ENCODE peak calls at places on chromosomes 5 and 9, in five cellular contexts. Q, W, I, D and T are unnamed samples. For H3K79me2, the result is how much of the 10 kb centered on the place peaks cover.

GRCh38 chr5:171908638-171909037 is 97.8 kb downstream of the FBXW11 start:
- DNase-seq in Q (no peak), W (no peak), I (no peak), D (no peak), T (no peak)

GRCh38 chr5:145479271-145479670 is 355.9 kb downstream of the PRELID2 start:
- DNase-seq in Q (peak), W (peak), I (no peak), D (no peak), T (no peak)

GRCh38 chr5:15499528-15500325 is at the start of gene FBXL7:
- DNase-seq in Q (peak), W (peak), I (peak), D (no peak), T (peak)

GRCh38 chr5:53927668-53928247 is 367.3 kb downstream of the NDUFS4 start:
- DNase-seq in Q (no peak), W (no peak), I (no peak), D (no peak), T (no peak)

GRCh38 chr9:121609845-121610637 is 41.4 kb upstream of the DAB2IP start:
- DNase-seq in Q (peak), W (peak), I (peak), D (peak), T (peak)

GRCh38 chr5:169788168-169788567 is 151.1 kb downstream of the DOCK2 start:
- DNase-seq in Q (no peak), W (peak), I (no peak), D (no peak), T (peak)

GRCh38 chr5:135977375-135977928 is 22.7 kb upstream of the LECT2 start:
- DNase-seq in Q (peak), W (peak), I (peak), D (no peak), T (peak)

GRCh38 chr9:110036286-110036685 is 171.7 kb downstream of the C9orf152 start:
- DNase-seq in Q (no peak), W (no peak), I (no peak), D (no peak), T (no peak)

GRCh38 chr5:18314192-18314778 is 680.0 kb downstream of the TAF11L14 start:
- DNase-seq in Q (peak), W (peak), I (peak), D (no peak), T (no peak)

GRCh38 chr5:175466700-175467318 is 11.6 kb upstream of the SFXN1 start:
- DNase-seq in Q (no peak), W (peak), I (no peak), D (no peak), T (peak)

GRCh38 chr9:6715755-6716643 is 41.8 kb upstream of the KDM4C start:
- DNase-seq in Q (no peak), W (peak), I (peak), D (peak), T (no peak)

GRCh38 chr9:107389617-107390071 is 99.9 kb downstream of the KLF4 start:
- DNase-seq in Q (no peak), W (peak), I (peak), D (peak), T (peak)

DNA sequence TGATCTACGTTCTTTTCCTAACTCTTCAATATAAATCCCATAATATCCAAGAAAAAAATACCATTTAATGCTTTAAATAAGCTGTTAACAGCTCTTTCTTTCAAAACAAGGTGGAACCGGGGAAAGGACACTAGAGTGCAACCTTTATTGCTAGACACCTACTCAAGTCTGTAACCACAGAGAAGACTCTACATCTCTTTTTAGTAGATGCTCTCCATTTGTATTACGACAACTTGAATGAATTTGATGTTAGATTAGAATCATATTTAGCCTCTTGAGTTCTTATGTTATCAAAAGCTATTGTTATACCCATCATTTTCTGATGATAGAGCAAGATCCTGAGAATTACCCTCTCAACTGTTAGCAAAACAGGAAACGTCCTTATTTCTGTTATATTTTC is 246.3 kb downstream of the MLLT3 start:
- DNase-seq in Q (no peak), W (no peak), I (no peak), D (no peak), T (no peak)
- H3K79me2 ChIP-seq in Q (under half), W (under half), I (under half), D (under half), T (under half)

GRCh38 chr5:1386274-1386717 is 41.4 kb upstream of the CLPTM1L start:
- DNase-seq in Q (peak), W (peak), I (peak), D (no peak), T (peak)
- TF ChIP-seq EZH2 in Q (peak), W (peak), I (no peak), D (peak), T (no peak)

DNA sequence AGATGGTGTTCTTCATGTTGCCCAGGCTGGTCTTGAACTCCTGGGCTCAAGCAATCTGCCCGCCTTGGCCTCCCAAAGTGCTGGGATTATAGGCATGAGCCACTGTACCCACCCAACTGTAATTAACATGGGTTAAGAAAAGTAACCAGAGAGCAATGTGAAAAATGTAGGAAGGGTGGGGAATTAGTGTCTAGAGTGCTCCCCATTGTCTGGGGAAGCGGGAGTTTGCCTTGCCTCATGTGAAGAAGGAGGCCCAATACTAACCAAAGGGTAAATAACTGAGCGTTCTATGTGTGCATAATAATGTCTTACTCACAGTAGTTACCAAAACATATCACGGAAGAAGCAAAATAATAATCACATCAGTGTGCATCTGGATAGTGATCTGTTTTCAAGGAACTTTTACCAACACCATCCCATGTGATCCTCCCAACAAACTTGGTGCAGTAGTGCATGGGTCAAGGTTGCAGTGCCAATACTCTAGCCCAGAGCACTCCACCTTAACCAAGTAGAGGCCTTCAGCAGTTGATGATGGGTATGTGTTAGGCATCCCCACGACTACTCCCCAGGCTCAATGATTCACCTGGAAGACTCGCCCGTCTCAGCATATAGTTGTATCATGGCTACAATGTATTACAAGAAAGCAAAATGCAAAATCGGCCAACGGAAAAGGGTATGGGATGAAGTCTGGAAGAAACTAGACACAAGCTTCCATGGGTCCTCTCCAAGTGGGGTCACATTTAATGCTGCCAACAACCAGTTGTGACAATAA is 26.2 kb downstream of the GNAQ start:
- DNase-seq in Q (no peak), W (peak), I (no peak), D (peak), T (no peak)
- H3K79me2 ChIP-seq in Q (half or more), W (under half), I (half or more), D (half or more), T (half or more)

DNA sequence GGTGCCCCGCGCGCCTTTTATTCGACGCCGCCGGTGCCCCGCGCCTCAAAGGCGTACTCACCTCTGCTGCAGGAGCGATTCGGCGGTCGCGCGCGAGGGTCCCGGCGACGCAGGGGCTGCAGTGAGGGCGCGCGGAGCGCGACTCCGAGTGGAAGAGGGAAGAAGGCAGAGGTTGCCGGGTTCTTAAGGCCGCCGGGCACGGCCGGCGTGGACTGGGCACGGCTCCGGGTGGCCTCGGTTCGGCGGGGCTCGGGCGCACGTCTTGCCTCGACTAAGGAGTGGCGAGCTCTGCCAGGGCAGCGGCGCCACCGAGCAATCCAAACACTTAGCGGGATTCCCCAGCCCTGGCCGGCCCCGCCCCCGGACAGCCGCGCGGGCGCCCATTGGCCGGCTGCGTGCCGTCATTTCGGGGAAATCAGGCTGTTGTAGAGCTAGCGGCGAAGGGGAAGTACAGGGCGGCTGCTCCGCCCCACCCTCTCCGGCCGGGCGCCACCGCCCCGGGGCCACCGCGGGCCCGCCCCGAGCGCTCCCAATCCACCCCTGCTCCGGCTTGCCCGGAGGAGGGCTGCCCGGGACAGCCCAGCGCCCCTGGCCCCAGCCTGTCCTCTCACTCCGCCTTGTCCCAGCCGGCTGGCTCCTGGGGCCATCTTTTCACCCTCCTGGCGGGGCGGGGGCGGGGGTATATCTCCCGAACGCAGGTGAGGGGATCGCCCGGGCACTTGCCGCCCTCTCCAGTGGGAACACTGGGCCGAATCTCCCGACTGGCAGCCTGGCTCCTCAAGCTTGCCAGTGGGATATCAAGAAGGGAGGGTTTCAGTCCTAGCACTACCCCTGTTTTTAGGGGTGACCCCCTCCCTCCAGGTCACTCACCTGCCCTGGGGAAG is at the start of gene IRF1:
- DNase-seq in Q (peak), W (peak), I (peak), D (peak), T (peak)
- TF ChIP-seq EZH2 in Q (no peak), W (no peak), I (no peak), D (no peak), T (no peak)

DNA sequence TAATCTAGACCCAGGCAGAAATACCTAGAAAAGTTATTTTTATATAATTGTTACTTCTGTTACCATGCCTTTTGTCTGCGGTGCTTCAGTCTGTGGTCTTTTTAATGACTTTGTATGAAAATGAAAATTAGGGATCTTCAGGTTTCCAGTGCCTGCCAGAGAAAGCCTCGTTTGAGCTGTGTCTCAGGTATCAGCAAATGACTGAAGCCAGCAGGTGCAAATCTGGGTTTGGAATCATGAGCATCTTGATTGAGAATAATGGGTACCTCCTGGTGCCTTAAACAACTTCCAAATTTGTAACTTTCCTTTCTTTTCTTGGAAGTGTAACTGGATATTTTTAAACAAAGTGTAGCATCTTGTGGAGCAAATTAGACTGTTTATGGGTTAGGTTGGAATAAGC is 4.3 kb downstream of the ZBTB34 start:
- DNase-seq in Q (no peak), W (no peak), I (no peak), D (no peak), T (no peak)
- H3K79me2 ChIP-seq in Q (half or more), W (half or more), I (half or more), D (under half), T (half or more)

DNA sequence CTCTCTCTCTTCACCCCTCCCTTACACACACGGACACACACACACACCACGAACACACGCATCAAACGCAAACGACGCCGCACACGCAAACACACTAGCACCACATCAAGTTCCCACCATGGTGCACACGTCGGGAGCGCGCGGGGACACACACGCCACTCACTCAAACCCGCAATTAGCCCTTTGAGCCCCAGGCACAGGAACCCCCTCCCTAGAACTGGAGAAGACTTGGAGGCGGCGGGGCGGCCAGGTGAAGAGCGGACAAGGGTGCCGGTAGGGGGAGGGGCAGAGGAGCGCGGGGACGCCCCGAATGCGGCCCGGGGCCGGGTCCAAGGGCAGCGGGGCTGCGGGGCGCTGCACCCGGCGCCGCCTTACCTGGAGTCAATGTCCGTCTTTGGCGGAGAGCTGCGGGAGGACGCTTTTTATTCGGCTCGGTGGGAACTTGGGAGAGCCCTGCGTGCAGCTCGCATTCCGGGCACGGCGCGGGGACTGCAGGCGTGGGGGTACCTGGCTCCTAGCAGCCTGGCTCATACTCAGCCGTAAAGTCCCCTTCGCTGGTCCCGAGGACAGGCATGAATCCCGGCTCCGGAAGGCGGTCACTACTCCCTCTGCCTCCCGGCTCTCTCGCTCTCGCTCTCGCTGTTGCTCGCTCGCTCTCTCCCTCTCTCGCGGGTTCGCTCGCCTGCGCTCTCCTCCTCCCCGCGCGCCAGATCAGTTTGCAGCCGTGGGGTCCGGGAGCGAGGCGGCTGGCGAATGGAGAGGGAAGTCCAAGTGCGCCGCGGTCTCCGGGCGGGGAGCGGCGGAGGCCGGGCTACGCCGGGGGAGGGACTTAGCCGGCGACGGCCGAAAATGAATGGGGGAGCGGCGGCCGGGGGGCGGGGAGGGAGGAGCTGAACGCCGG is at the start of gene BRINP1:
- DNase-seq in Q (no peak), W (peak), I (peak), D (no peak), T (peak)
- TF ChIP-seq EZH2 in Q (no peak), W (peak), I (peak), D (no peak), T (no peak)

GRCh38 chr5:140298183-140298601 is 4.7 kb downstream of the PFDN1 start:
- DNase-seq in Q (peak), W (peak), I (peak), D (peak), T (peak)
- H3K79me2 ChIP-seq in Q (half or more), W (half or more), I (half or more), D (half or more), T (half or more)

DNA sequence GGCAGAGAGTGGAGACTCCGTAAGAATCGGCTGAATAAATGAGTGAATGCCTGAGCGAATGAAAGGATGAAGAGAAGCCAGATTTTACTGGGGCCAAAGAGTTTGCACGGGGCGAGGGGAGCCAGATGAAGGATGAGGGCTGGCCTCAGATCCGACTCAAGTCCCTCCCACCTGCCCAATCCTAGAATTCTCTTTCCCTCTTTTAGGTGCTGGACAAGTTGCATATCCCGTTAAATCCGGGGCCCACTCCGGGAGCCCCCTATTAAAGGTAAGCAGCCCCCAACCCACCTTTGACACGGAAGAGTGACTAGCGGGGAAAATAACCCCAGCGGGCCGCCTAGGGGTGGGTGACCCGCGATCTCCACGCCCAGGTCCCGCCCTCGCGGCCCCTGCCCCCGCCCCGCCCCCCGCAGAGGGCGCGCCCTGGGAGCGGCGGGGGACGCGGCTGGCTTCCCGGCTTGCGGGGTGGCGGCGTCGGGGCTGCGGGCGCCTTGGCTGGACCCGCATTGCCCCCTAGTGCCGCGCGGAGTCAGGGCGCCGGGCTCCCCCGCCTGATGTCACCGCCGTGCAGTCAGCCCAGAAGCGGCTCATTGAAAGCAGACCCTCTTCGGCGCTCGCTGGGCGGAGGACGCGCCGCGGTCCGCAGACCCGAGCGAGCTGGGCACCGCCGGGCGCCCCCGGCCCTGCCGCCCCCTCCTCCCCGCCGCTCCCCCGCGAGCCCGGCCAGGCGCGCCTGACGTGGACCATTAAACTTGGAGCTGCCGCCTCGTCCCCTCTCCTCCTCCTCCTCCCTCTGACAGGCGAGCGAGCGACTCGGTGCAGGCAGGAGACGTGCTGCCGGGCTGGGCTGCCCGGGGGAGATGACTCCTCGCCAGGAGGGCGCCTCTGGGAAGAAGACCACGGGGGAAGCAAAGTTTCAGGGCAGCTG is at the start of gene ADRA1B:
- DNase-seq in Q (peak), W (peak), I (peak), D (peak), T (peak)
- TF ChIP-seq EZH2 in Q (no peak), W (no peak), I (no peak), D (no peak), T (no peak)

GRCh38 chr5:35069188-35069587 is 21.4 kb upstream of the AGXT2 start:
- DNase-seq in Q (no peak), W (no peak), I (no peak), D (no peak), T (no peak)
- H3K79me2 ChIP-seq in Q (under half), W (under half), I (under half), D (under half), T (under half)